ENCODE peak calls at places on chromosomes 4 and X, in six cellular contexts. E is neuronal stem cell, F is H1, Z is H9, Q is mesenchymal stem cell, P is IMR-90. M is an unnamed sample.

GRCh38 chr4:164997324-164997723 is 19.9 kb upstream of the TRIM61 start:
- DNase-seq in P (no peak), Z (no peak), F (no peak), E (no peak), Q (peak; percentile 3), M (peak; percentile 8)

GRCh38 chr4:8913121-8913857 is 41.6 kb upstream of the HMX1 start:
- DNase-seq in Z (no peak), P (no peak), F (peak; percentile 41), Q (no peak), E (no peak), M (no peak)

GRCh38 chrX:109352121-109352556 is 129.7 kb downstream of the GUCY2F start:
- DNase-seq in P (no peak), E (no peak), F (no peak), Z (no peak), Q (peak; percentile 35), M (no peak)

GRCh38 chrX:24396236-24396929 is 35.9 kb downstream of the SUPT20HL1 start:
- DNase-seq in Z (no peak), E (no peak), P (peak; percentile 17), Q (no peak), F (no peak), M (no peak)

GRCh38 chrX:71923516-71923915 is 12.9 kb downstream of the NHSL2 start:
- DNase-seq in E (no peak), Z (no peak), P (no peak), Q (peak; percentile 25), F (no peak), M (no peak)

GRCh38 chr4:116215622-116216021 is 869.8 kb downstream of the TRAM1L1 start:
- DNase-seq in E (no peak), F (no peak), P (no peak), Z (no peak), Q (no peak), M (no peak)

GRCh38 chr4:104983615-104984179 is 163.0 kb upstream of the TET2 start:
- DNase-seq in Z (no peak), P (no peak), F (no peak), Q (no peak), E (no peak), M (no peak)

GRCh38 chrX:13360146-13360545 is 40.3 kb upstream of the ATXN3L start:
- DNase-seq in F (no peak), P (no peak), E (no peak), Q (no peak), Z (no peak), M (no peak)

GRCh38 chrX:104113237-104113965 is 1.1 kb downstream of the ZCCHC18 start:
- DNase-seq in F (peak; percentile 49), P (peak; percentile 53), Q (peak; percentile 66), Z (peak; percentile 75), E (peak; percentile 37), M (peak; percentile 83)

GRCh38 chr4:99507762-99508161 is 3.1 kb upstream of the C4orf17 start:
- DNase-seq in Q (no peak), P (no peak), E (no peak), Z (no peak), F (no peak), M (peak; percentile 51)

GRCh38 chr4:150799207-150799606 is 215.9 kb downstream of the LRBA start:
- DNase-seq in F (no peak), P (no peak), E (no peak), Z (no peak), Q (no peak), M (peak; percentile 44)

GRCh38 chrX:43813898-43814297 is 68.4 kb downstream of the MAOB start:
- DNase-seq in F (peak; percentile 45), Q (no peak), E (peak; percentile 6), Z (peak; percentile 35), P (no peak), M (peak; percentile 40)

GRCh38 chr4:84632092-84632491 is 49.2 kb downstream of the CDS1 start:
- DNase-seq in P (peak; percentile 85), F (no peak), E (no peak), Z (no peak), Q (peak; percentile 46), M (no peak)

GRCh38 chr4:137685357-137685756 is 153.1 kb upstream of the PCDH18 start:
- DNase-seq in Z (no peak), Q (no peak), E (no peak), P (peak; percentile 54), F (no peak), M (no peak)

GRCh38 chr4:40152642-40153041 is 44.2 kb upstream of the RHOH start:
- DNase-seq in E (no peak), F (no peak), Q (no peak), Z (no peak), P (no peak), M (no peak)

GRCh38 chrX:75746891-75747639 is 38.0 kb downstream of the MAGEE2 start:
- DNase-seq in F (peak; percentile 45), Z (peak; percentile 35), P (no peak), Q (peak; percentile 8), E (no peak), M (peak; percentile 53)
- H4K8ac ChIP-seq in F (no peak overlapping the region), Z (no peak overlapping the region), P (no peak overlapping the region), Q (no peak overlapping the region), E (no peak overlapping the region), M (peak overlapping the region; percentile 0)

GRCh38 chrX:111507931-111508330 is 3.5 kb upstream of the SERTM2 start:
- DNase-seq in P (peak; percentile 0), E (no peak), Z (no peak), F (no peak), Q (peak; percentile 43), M (no peak)

GRCh38 chrX:111503594-111503993 is 7.9 kb upstream of the SERTM2 start:
- DNase-seq in F (no peak), E (no peak), P (no peak), Q (no peak), Z (no peak), M (no peak)

GRCh38 chrX:111504941-111505340 is 6.5 kb upstream of the SERTM2 start:
- DNase-seq in Q (no peak), E (no peak), Z (no peak), P (no peak), F (no peak), M (no peak)

GRCh38 chrX:111505783-111506182 is 5.7 kb upstream of the SERTM2 start:
- DNase-seq in E (no peak), P (no peak), Z (no peak), F (no peak), Q (no peak), M (no peak)

DNA sequence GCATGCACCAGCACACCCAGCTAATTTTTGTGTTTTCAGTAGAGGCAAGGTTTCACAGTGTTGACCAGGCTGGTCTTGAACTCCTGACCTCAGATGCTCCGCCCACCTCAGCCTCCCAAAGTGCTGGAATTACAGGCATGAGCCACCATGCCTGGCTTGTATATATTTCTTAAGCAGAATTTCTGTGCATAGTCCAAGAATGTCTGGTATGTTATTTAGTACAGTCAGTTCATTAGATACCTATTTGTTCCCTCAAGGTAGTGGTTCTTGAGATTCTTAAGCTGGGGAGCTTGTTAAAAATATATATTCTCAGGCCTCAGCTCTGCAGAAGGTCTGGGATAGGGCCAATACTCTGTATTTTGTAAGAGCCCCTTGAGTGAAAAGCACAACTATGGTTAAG is 4.6 kb upstream of the SERTM2 start:
- DNase-seq in E (no peak), Z (no peak), Q (no peak), F (no peak), P (no peak), M (no peak)
- H2BK15ac ChIP-seq in E (no peak overlapping the region), Z (no peak overlapping the region), Q (no peak overlapping the region), F (no peak overlapping the region), P (no peak overlapping the region), M (no peak overlapping the region)

DNA sequence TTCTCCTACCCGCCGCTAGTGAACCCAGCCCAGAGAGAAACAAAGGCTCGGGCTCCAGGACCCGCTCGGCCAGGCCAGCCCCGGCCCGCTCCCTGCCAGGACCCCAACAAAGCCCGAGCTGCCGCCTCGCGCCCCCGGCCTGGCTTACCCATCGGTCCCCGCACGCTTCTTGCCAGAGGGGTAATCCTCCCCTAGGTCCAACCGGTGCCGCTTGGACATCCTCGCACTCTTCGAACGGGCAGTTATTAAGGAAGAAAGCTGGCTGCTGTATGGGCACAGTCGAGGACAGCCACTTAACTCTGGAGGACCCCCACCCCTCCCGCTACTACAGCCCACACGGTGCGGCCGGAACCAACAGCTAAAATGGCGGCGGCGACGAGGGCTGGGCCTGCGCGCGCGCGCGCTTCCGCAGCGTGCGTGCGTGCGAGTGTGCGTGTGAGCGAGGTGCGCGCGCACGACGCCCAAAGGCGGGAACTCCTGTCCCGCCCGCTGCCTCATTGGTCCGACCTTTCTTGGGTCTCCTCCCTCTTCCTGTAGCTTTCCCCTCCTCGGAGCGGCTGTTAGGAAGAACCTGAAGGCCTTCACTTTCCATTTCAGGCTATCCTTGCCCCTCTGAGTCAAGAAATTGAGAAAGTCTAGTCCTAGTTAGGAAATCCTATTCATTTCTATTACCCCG is at the start of gene DHX15:
- DNase-seq in E (peak; percentile 90), Z (peak; percentile 97), P (peak; percentile 97), F (peak; percentile 91), Q (peak; percentile 98), M (peak; percentile 99)
- H2BK5ac ChIP-seq in E (peak within 1 kb of the TSS; percentile 97), Z (peak within 1 kb of the TSS; percentile 78), P (peak within 1 kb of the TSS; percentile 90), F (peak within 1 kb of the TSS; percentile 98), Q (peak within 1 kb of the TSS; percentile 60), M (peak within 1 kb of the TSS; percentile 98)

DNA sequence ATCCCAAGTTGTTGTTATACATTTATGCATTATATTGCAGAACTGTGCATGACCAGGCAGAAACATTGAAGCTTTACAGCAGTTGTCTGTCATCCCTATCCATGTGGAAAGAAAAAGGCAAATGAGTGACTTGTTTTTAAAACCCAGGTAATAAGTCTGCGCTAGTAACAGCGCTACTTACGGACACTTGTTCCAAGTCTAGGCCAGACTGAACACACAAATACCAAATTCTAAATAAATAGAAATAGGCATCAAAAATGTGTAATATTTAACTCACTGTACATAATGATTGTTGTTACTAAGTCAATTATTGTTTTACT is 548 bp upstream of the MAML3 start:
- DNase-seq in P (no peak), F (no peak), Q (no peak), E (no peak), Z (no peak), M (no peak)
- H4K8ac ChIP-seq in P (peak overlapping the region; percentile 88), F (no peak overlapping the region), Q (no peak overlapping the region), E (no peak overlapping the region), Z (no peak overlapping the region), M (no peak overlapping the region)

GRCh38 chrX:30904186-30904585 is 15.1 kb upstream of the TAB3 start:
- DNase-seq in F (no peak), Z (no peak), P (no peak), Q (no peak), E (no peak), M (no peak)
- H2BK15ac ChIP-seq in F (no peak overlapping the region), Z (no peak overlapping the region), P (no peak overlapping the region), Q (no peak overlapping the region), E (no peak overlapping the region), M (no peak overlapping the region)

DNA sequence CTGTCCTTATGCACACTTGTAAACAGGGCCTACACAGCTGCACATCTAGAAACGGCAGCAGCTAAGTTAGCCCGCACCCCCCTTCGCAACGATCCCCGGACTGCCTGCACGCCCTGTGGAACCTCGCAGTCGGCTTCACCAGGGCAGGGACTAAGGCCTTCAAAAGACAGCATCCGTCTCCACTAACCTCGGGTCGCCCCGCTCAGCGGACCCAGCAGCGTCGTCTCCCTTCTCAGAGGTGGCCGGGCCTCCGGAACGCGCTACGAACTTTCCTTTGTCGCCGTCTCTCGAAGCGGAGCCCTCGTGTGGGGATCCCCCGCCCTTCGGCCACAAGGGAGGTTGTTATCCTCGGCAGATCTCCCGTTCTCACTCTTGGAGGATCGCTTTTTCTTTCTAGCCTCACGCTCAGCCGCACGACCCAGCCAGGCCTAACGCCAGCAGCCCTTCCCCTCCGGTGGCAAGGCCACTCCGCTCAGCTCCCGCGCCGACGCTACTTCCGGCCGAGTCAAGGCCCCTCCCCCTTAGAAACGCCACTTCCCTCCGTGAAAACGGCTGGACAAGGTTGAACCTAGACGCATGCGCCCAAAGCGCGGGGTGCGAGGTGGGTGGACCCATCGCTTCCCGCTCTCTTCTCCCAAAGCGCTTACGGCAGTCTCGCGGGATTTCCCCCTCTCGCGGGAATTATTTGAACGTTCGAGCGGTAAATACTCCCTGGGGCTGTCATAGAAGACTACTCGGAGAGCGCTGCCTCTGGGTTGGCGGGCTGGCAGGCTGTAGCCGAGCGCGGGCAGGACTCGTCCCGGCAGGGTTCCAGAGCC is at the start of the genes DCAF16 and NCAPG:
- DNase-seq in P (peak; percentile 99), Z (peak; percentile 99), F (peak; percentile 99), E (peak; percentile 100), Q (peak; percentile 99), M (peak; percentile 100)
- H2BK5ac ChIP-seq in P (peak within 1 kb of the TSS; percentile 77), Z (no peak within 1 kb of the TSS), F (peak within 1 kb of the TSS; percentile 96), E (no peak within 1 kb of the TSS), Q (peak within 1 kb of the TSS; percentile 57), M (peak within 1 kb of the TSS; percentile 81)

M was measured in mesendoderm.